ENCODE peak calls at places on chromosomes 5 and 9, in six cellular contexts. One of them, this sample, is unnamed.

GRCh38 chr5:94021246-94021645 is 279.8 kb upstream of the POU5F2 start:
- DNase-seq in cardiac muscle cell: no peak
- DNase-seq in breast epithelium: no peak
- DNase-seq in AG04450: no peak
- DNase-seq in adrenal gland: peak
- DNase-seq in body of pancreas: peak
- DNase-seq in this sample: peak

GRCh38 chr9:75146229-75146628 is 57.9 kb downstream of the OSTF1 start:
- DNase-seq in cardiac muscle cell: no peak
- DNase-seq in breast epithelium: no peak
- DNase-seq in AG04450: peak
- DNase-seq in adrenal gland: no peak
- DNase-seq in body of pancreas: no peak
- DNase-seq in this sample: peak

GRCh38 chr9:80881350-80881749 is 808.0 kb downstream of the TLE1 start:
- DNase-seq in cardiac muscle cell: no peak
- DNase-seq in breast epithelium: no peak
- DNase-seq in AG04450: no peak
- DNase-seq in adrenal gland: no peak
- DNase-seq in body of pancreas: no peak
- DNase-seq in this sample: no peak

GRCh38 chr5:141051526-141051876 is 327 bp downstream of the PCDHB1 start:
- DNase-seq in cardiac muscle cell: no peak
- DNase-seq in breast epithelium: no peak
- DNase-seq in AG04450: no peak
- DNase-seq in adrenal gland: no peak
- DNase-seq in body of pancreas: peak
- DNase-seq in this sample: no peak

GRCh38 chr9:134666801-134667200 is 25.2 kb downstream of the COL5A1 start:
- DNase-seq in cardiac muscle cell: no peak
- DNase-seq in breast epithelium: no peak
- DNase-seq in AG04450: no peak
- DNase-seq in adrenal gland: no peak
- DNase-seq in body of pancreas: no peak
- DNase-seq in this sample: no peak

GRCh38 chr5:74516217-74516636 is 124.3 kb downstream of the ENC1 start:
- DNase-seq in cardiac muscle cell: no peak
- DNase-seq in breast epithelium: no peak
- DNase-seq in AG04450: no peak
- DNase-seq in adrenal gland: no peak
- DNase-seq in body of pancreas: no peak
- DNase-seq in this sample: peak

GRCh38 chr5:158013939-158014338 is 155.0 kb upstream of the CLINT1 start:
- DNase-seq in cardiac muscle cell: peak
- DNase-seq in breast epithelium: no peak
- DNase-seq in AG04450: no peak
- DNase-seq in adrenal gland: peak
- DNase-seq in body of pancreas: peak
- DNase-seq in this sample: peak

GRCh38 chr5:157740211-157740610 is 3.3 kb upstream of the LSM11 start:
- DNase-seq in cardiac muscle cell: peak
- DNase-seq in breast epithelium: no peak
- DNase-seq in AG04450: no peak
- DNase-seq in adrenal gland: no peak
- DNase-seq in body of pancreas: no peak
- DNase-seq in this sample: no peak

GRCh38 chr5:5380298-5380697 is 42.2 kb upstream of the ICE1 start:
- DNase-seq in cardiac muscle cell: no peak
- DNase-seq in breast epithelium: no peak
- DNase-seq in AG04450: no peak
- DNase-seq in adrenal gland: no peak
- DNase-seq in body of pancreas: no peak
- DNase-seq in this sample: peak

GRCh38 chr5:143547342-143547741 is 143.9 kb upstream of the NR3C1 start:
- DNase-seq in cardiac muscle cell: no peak
- DNase-seq in breast epithelium: no peak
- DNase-seq in AG04450: no peak
- DNase-seq in adrenal gland: no peak
- DNase-seq in body of pancreas: no peak
- DNase-seq in this sample: no peak

GRCh38 chr9:38256461-38256860 is 136.0 kb upstream of the ALDH1B1 start:
- DNase-seq in cardiac muscle cell: no peak
- DNase-seq in breast epithelium: no peak
- DNase-seq in AG04450: no peak
- DNase-seq in adrenal gland: no peak
- DNase-seq in body of pancreas: no peak
- DNase-seq in this sample: no peak

GRCh38 chr5:110342683-110343082 is 383.8 kb downstream of the TMEM232 start:
- DNase-seq in cardiac muscle cell: no peak
- DNase-seq in breast epithelium: no peak
- DNase-seq in AG04450: no peak
- DNase-seq in adrenal gland: no peak
- DNase-seq in body of pancreas: no peak
- DNase-seq in this sample: no peak

GRCh38 chr9:130327781-130328348 is 62.3 kb downstream of the HMCN2 start:
- DNase-seq in cardiac muscle cell: peak
- DNase-seq in breast epithelium: peak
- DNase-seq in AG04450: peak
- DNase-seq in adrenal gland: no peak
- DNase-seq in body of pancreas: no peak
- DNase-seq in this sample: no peak

GRCh38 chr9:121350993-121351561 is 19.0 kb downstream of the STOM start:
- DNase-seq in cardiac muscle cell: peak
- DNase-seq in breast epithelium: peak
- DNase-seq in AG04450: peak
- DNase-seq in adrenal gland: peak
- DNase-seq in body of pancreas: peak
- DNase-seq in this sample: peak

GRCh38 chr5:142717582-142718215 is 31.8 kb upstream of the FGF1 start:
- DNase-seq in cardiac muscle cell: peak
- DNase-seq in breast epithelium: no peak
- DNase-seq in AG04450: peak
- DNase-seq in adrenal gland: peak
- DNase-seq in body of pancreas: no peak
- DNase-seq in this sample: peak

DNA sequence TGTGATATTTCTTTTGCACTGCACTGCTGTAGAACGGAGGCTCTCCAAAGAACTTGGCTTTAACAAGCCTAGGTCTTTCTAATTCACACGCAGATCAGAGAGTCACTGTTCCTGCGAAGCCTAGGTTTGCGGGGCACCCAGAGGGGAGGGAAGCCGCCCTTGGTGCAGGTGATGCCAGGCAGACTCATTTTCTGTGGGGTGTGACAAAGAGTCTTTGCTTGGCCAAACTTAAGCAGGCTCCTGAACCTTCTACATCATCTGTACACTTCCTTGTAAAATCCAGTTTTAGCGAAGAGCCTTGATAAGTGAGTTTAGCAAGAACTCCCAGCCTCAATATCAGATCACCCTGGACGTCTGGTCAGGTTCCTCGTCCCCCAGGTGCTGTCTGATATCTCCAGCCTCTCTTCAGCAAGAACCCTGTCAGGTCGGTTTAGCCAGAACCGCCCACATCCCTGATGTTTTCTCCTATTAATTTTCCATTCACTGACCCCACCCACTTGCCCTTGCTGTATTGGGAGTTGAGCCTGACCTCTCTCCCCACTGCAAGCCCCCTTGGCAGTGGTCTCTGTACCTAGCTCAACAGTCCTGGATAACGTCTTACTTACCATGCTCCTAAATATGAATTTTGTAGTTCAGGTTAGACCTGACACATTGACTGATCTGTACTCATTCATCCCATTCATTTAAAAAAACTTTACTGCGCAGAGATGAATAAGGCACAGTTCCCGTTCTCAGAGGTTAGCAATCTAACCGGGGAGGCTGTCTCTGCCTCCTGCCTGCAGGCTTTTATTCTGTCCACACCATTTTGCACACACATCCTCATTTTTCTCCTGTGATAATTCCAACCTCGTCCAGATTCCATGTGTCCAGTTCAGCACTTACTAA is 880 bp upstream of the UBAC1 start:
- DNase-seq in cardiac muscle cell: no peak
- DNase-seq in breast epithelium: no peak
- DNase-seq in AG04450: no peak
- DNase-seq in adrenal gland: no peak
- DNase-seq in body of pancreas: no peak
- DNase-seq in this sample: no peak
- H3K4me3 ChIP-seq in cardiac muscle cell: no peak
- H3K4me3 ChIP-seq in breast epithelium: peak
- H3K4me3 ChIP-seq in AG04450: no peak
- H3K4me3 ChIP-seq in adrenal gland: no peak
- H3K4me3 ChIP-seq in body of pancreas: no peak
- H3K4me3 ChIP-seq in this sample: no peak

GRCh38 chr9:3647652-3648051 is 121.9 kb upstream of the RFX3 start:
- DNase-seq in cardiac muscle cell: no peak
- DNase-seq in breast epithelium: no peak
- DNase-seq in AG04450: no peak
- DNase-seq in adrenal gland: no peak
- DNase-seq in body of pancreas: no peak
- DNase-seq in this sample: no peak
- TF ChIP-seq CTCF in cardiac muscle cell: no peak
- TF ChIP-seq CTCF in breast epithelium: no peak
- TF ChIP-seq CTCF in AG04450: no peak
- TF ChIP-seq CTCF in adrenal gland: no peak
- TF ChIP-seq CTCF in body of pancreas: no peak
- TF ChIP-seq CTCF in this sample: no peak

GRCh38 chr5:173324115-173325001 is 3.9 kb downstream of the STC2 start:
- DNase-seq in cardiac muscle cell: no peak
- DNase-seq in breast epithelium: no peak
- DNase-seq in AG04450: peak
- DNase-seq in adrenal gland: peak
- DNase-seq in body of pancreas: peak
- DNase-seq in this sample: no peak
- H3K27ac ChIP-seq in cardiac muscle cell: no peak
- H3K27ac ChIP-seq in breast epithelium: peak
- H3K27ac ChIP-seq in AG04450: peak
- H3K27ac ChIP-seq in adrenal gland: peak
- H3K27ac ChIP-seq in body of pancreas: peak
- H3K27ac ChIP-seq in this sample: peak

DNA sequence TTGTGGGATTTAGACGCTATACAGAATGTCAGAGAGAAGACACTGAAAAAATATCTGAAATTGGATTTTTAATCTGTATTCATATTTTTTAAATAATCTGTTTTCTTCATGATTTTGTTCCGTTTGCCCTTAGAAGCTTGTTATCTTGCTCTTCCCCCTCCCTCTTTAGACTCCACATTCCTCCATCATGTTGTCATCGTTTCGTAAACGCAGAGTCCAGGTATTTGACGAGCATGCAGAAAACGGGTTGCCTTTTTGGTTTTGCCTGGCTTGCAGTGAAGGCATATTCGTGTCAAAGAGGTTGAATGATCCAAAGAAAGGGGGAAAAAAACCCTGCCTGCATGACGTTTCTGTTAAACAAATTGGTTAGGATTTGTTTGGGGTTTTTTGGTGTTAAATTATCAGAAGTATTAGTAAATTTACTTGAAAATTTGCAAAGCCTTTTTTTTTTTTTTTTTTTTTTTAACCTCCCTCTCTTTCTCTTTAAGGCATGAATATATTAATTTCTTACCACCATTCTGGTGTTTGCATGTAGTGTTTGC is 2.9 kb downstream of the SPTAN1 start:
- DNase-seq in cardiac muscle cell: peak
- DNase-seq in breast epithelium: no peak
- DNase-seq in AG04450: peak
- DNase-seq in adrenal gland: peak
- DNase-seq in body of pancreas: peak
- DNase-seq in this sample: peak
- H3K4me3 ChIP-seq in cardiac muscle cell: no peak
- H3K4me3 ChIP-seq in breast epithelium: peak
- H3K4me3 ChIP-seq in AG04450: peak
- H3K4me3 ChIP-seq in adrenal gland: no peak
- H3K4me3 ChIP-seq in body of pancreas: no peak
- H3K4me3 ChIP-seq in this sample: peak

GRCh38 chr9:126915281-126915816 is 767 bp downstream of the RALGPS1 start:
- DNase-seq in cardiac muscle cell: peak
- DNase-seq in breast epithelium: peak
- DNase-seq in AG04450: no peak
- DNase-seq in adrenal gland: peak
- DNase-seq in body of pancreas: peak
- DNase-seq in this sample: no peak

GRCh38 chr9:126919193-126919592 is 4.6 kb downstream of the RALGPS1 start:
- DNase-seq in cardiac muscle cell: no peak
- DNase-seq in breast epithelium: no peak
- DNase-seq in AG04450: no peak
- DNase-seq in adrenal gland: no peak
- DNase-seq in body of pancreas: no peak
- DNase-seq in this sample: no peak

GRCh38 chr9:126914458-126915280 is at the start of gene RALGPS1:
- DNase-seq in cardiac muscle cell: peak
- DNase-seq in breast epithelium: peak
- DNase-seq in AG04450: peak
- DNase-seq in adrenal gland: peak
- DNase-seq in body of pancreas: peak
- DNase-seq in this sample: peak

GRCh38 chr9:126915846-126916543 is 1.4 kb downstream of the RALGPS1 start:
- DNase-seq in cardiac muscle cell: no peak
- DNase-seq in breast epithelium: no peak
- DNase-seq in AG04450: no peak
- DNase-seq in adrenal gland: no peak
- DNase-seq in body of pancreas: no peak
- DNase-seq in this sample: no peak

GRCh38 chr9:126916909-126917308 is 2.3 kb downstream of the RALGPS1 start:
- DNase-seq in cardiac muscle cell: no peak
- DNase-seq in breast epithelium: no peak
- DNase-seq in AG04450: no peak
- DNase-seq in adrenal gland: no peak
- DNase-seq in body of pancreas: no peak
- DNase-seq in this sample: no peak
- TF ChIP-seq CTCF in cardiac muscle cell: no peak
- TF ChIP-seq CTCF in breast epithelium: no peak
- TF ChIP-seq CTCF in AG04450: no peak
- TF ChIP-seq CTCF in adrenal gland: no peak
- TF ChIP-seq CTCF in body of pancreas: no peak
- TF ChIP-seq CTCF in this sample: peak

GRCh38 chr5:132639706-132640130 is 18.3 kb upstream of the IL13 start:
- DNase-seq in cardiac muscle cell: no peak
- DNase-seq in breast epithelium: no peak
- DNase-seq in AG04450: no peak
- DNase-seq in adrenal gland: no peak
- DNase-seq in body of pancreas: no peak
- DNase-seq in this sample: no peak
- H3K27ac ChIP-seq in cardiac muscle cell: no peak
- H3K27ac ChIP-seq in breast epithelium: no peak
- H3K27ac ChIP-seq in AG04450: no peak
- H3K27ac ChIP-seq in adrenal gland: no peak
- H3K27ac ChIP-seq in body of pancreas: no peak
- H3K27ac ChIP-seq in this sample: no peak

GRCh38 chr5:61290815-61291214 is 41.2 kb upstream of the ZSWIM6 start:
- DNase-seq in cardiac muscle cell: no peak
- DNase-seq in breast epithelium: no peak
- DNase-seq in AG04450: no peak
- DNase-seq in adrenal gland: no peak
- DNase-seq in body of pancreas: peak
- DNase-seq in this sample: no peak
- H3K4me3 ChIP-seq in cardiac muscle cell: no peak
- H3K4me3 ChIP-seq in breast epithelium: no peak
- H3K4me3 ChIP-seq in AG04450: no peak
- H3K4me3 ChIP-seq in adrenal gland: no peak
- H3K4me3 ChIP-seq in body of pancreas: no peak
- H3K4me3 ChIP-seq in this sample: no peak

This sample was measured in brain microvascular endothelial cell.